ENCODE peak calls at places on chromosomes 16 and 17, in nine cellular contexts. G is astrocyte of the spinal cord; I is iris pigment epithelial cell; C is NCI-H1092; D is retinal pigment epithelial cell; A is central memory CD4-positive, alpha-beta T cell; Z is NCI-H2171; X is upper lobe of left lung; W is DND-41. O is an unnamed sample.
A peak's percentile ranks its signal among the peaks of the same experiment; 100 is the strongest.

GRCh38 chr17:16929281-16929680 is 42.6 kb downstream of the TNFRSF13B start:
- DNase-seq in Z (peak; percentile 31), G (no peak), I (no peak), D (no peak), W (no peak), C (no peak), A (no peak), X (no peak), O (no peak)

GRCh38 chr17:31412511-31412910 is 21.0 kb downstream of the RAB11FIP4 start:
- DNase-seq in X (no peak), D (no peak), A (no peak), G (no peak), W (no peak), Z (no peak), I (no peak), C (no peak), O (no peak)

GRCh38 chr16:83354015-83354414 is 453.8 kb upstream of the HSBP1 start:
- DNase-seq in C (no peak), Z (no peak), D (no peak), W (no peak), G (no peak), X (no peak), I (no peak), A (no peak), O (no peak)

GRCh38 chr16:1379054-1379862 is 27.5 kb downstream of the GNPTG start:
- DNase-seq in A (peak; percentile 55), I (peak; percentile 83), W (no peak), D (no peak), Z (peak; percentile 63), C (peak; percentile 27), G (peak; percentile 52), X (peak; percentile 94), O (peak; percentile 84)

GRCh38 chr16:79393121-79393520 is 207.4 kb downstream of the MAF start:
- DNase-seq in Z (no peak), W (no peak), D (no peak), I (no peak), C (no peak), X (no peak), G (no peak), A (no peak), O (no peak)

GRCh38 chr16:57048095-57048494 is 44.3 kb upstream of the CPNE2 start:
- DNase-seq in D (no peak), G (no peak), A (no peak), W (no peak), I (no peak), Z (no peak), C (no peak), X (no peak), O (no peak)

GRCh38 chr17:79363552-79364275 is 247.1 kb downstream of the RBFOX3 start:
- DNase-seq in D (no peak), X (peak; percentile 59), A (no peak), W (no peak), Z (no peak), I (no peak), C (no peak), G (no peak), O (no peak)

GRCh38 chr17:15890279-15890892 is 54.5 kb upstream of the ADORA2B start:
- DNase-seq in Z (no peak), W (no peak), C (no peak), X (no peak), I (no peak), G (no peak), D (no peak), A (no peak), O (no peak)

GRCh38 chr16:67760831-67761230 is 41.7 kb upstream of the GFOD2 start:
- DNase-seq in W (no peak), A (no peak), I (no peak), X (no peak), G (no peak), D (no peak), Z (no peak), C (no peak), O (no peak)

GRCh38 chr17:17866425-17866824 is 29.6 kb upstream of the SREBF1 start:
- DNase-seq in I (no peak), G (no peak), W (no peak), C (no peak), Z (no peak), X (no peak), A (no peak), D (no peak), O (no peak)

GRCh38 chr17:65896889-65897288 is 295.0 kb downstream of the CEP112 start:
- DNase-seq in C (peak; percentile 29), G (no peak), Z (no peak), I (no peak), X (no peak), D (no peak), A (no peak), W (no peak), O (no peak)

GRCh38 chr17:40312131-40312731 is 3.3 kb downstream of the RARA start:
- DNase-seq in I (no peak), G (no peak), A (no peak), W (no peak), X (no peak), C (no peak), Z (no peak), D (no peak), O (no peak)

GRCh38 chr16:55297062-55297909 is 26.7 kb upstream of the IRX6 start:
- DNase-seq in A (no peak), Z (no peak), X (no peak), C (no peak), G (peak; percentile 2), D (no peak), W (no peak), I (no peak), O (peak; percentile 89)